ENCODE peak calls at places on chromosomes 2 and 18, in four cellular contexts. A is tibial artery, C is fibroblast of villous mesenchyme, W is GM12864. Y is an unnamed sample.

GRCh38 chr2:11187083-11187619 is 31.9 kb downstream of the SLC66A3 start:
- DNase-seq in C (peak), A (no peak), W (no peak), Y (no peak)

GRCh38 chr18:70288851-70289328 is at the start of gene SOCS6:
- DNase-seq in C (peak), A (peak), W (peak), Y (peak)

GRCh38 chr2:220696280-220696669 is 875.8 kb downstream of the EPHA4 start:
- DNase-seq in C (no peak), W (no peak), A (no peak), Y (no peak)

GRCh38 chr2:239482801-239483712 is 82.2 kb upstream of the HDAC4 start:
- DNase-seq in A (no peak), C (no peak), W (no peak), Y (no peak)

GRCh38 chr2:181660181-181660580 is 3.3 kb upstream of the CERKL start:
- DNase-seq in W (no peak), C (no peak), A (no peak), Y (no peak)

GRCh38 chr2:177817300-177817699 is 255.3 kb downstream of the PDE11A start:
- DNase-seq in C (no peak), W (no peak), A (no peak), Y (no peak)

GRCh38 chr2:68284896-68285295 is 32.6 kb upstream of the PPP3R1 start:
- DNase-seq in C (peak), A (peak), W (no peak), Y (no peak)

GRCh38 chr2:43218550-43219382 is 7.6 kb downstream of the ZFP36L2 start:
- DNase-seq in W (peak), A (peak), C (peak), Y (peak)

GRCh38 chr2:127061377-127062273 is 45.3 kb downstream of the BIN1 start:
- DNase-seq in W (no peak), A (no peak), C (peak), Y (no peak)

GRCh38 chr2:75466708-75467311 is 93.9 kb downstream of the EVA1A start:
- DNase-seq in A (no peak), W (no peak), C (peak), Y (peak)

GRCh38 chr2:65369574-65369973 is 62.8 kb downstream of the SPRED2 start:
- DNase-seq in W (no peak), C (no peak), A (no peak), Y (no peak)

GRCh38 chr2:55862269-55862668 is 61.3 kb downstream of the EFEMP1 start:
- DNase-seq in A (peak), W (no peak), C (peak), Y (no peak)

GRCh38 chr2:99572380-99572779 is 82.6 kb upstream of the REV1 start:
- DNase-seq in C (peak), W (no peak), A (peak), Y (no peak)

GRCh38 chr2:181178823-181179412 is 198.5 kb downstream of the UBE2E3 start:
- DNase-seq in A (no peak), W (no peak), C (no peak), Y (no peak)

GRCh38 chr2:148282201-148282600 is 261.3 kb downstream of the MBD5 start:
- DNase-seq in W (no peak), A (no peak), C (no peak), Y (no peak)

GRCh38 chr2:11079131-11079824 is 76.0 kb upstream of the SLC66A3 start:
- DNase-seq in C (no peak), A (no peak), W (no peak), Y (no peak)

GRCh38 chr18:47175283-47175894 is 775 bp downstream of the IER3IP1 start:
- DNase-seq in C (no peak), W (no peak), A (peak), Y (no peak)

GRCh38 chr2:23430263-23430662 is 45.3 kb downstream of the KLHL29 start:
- DNase-seq in C (peak), A (no peak), W (no peak), Y (no peak)

GRCh38 chr18:58186258-58186948 is 142.4 kb downstream of the NEDD4L start:
- DNase-seq in A (no peak), W (no peak), C (peak), Y (no peak)

GRCh38 chr18:78751664-78752063 is 228.0 kb upstream of the SALL3 start:
- DNase-seq in C (no peak), A (no peak), W (no peak), Y (no peak)

GRCh38 chr2:17518212-17519154 is at the start of gene RAD51AP2:
- DNase-seq in A (peak), W (peak), C (peak), Y (peak)

GRCh38 chr2:134212726-134213125 is 41.1 kb upstream of the MGAT5 start:
- DNase-seq in A (no peak), C (no peak), W (no peak), Y (no peak)

GRCh38 chr18:74899554-74899953 is 301.9 kb downstream of the ZNF407 start:
- DNase-seq in W (no peak), C (no peak), A (peak), Y (no peak)

GRCh38 chr2:110126926-110127325 is 11.3 kb upstream of the MALL start:
- DNase-seq in W (no peak), C (no peak), A (no peak), Y (no peak)

GRCh38 chr2:11102956-11103860 is 52.1 kb upstream of the SLC66A3 start:
- DNase-seq in W (no peak), C (no peak), A (no peak), Y (no peak)

GRCh38 chr2:184879671-184880070 is 281.3 kb downstream of the ZNF804A start:
- DNase-seq in A (no peak), C (no peak), W (no peak), Y (no peak)

GRCh38 chr2:31008571-31009114 is 129.6 kb downstream of the GALNT14 start:
- DNase-seq in C (no peak), A (no peak), W (no peak), Y (no peak)

GRCh38 chr2:218658671-218659257 is 659 bp downstream of the ZNF142 start:
- DNase-seq in W (peak), A (no peak), C (peak), Y (peak)

GRCh38 chr18:45254683-45255082 is 360.6 kb upstream of the SLC14A2 start:
- DNase-seq in C (no peak), A (peak), W (no peak), Y (no peak)

GRCh38 chr18:48084041-48084757 is 153.7 kb upstream of the SMAD2 start:
- DNase-seq in C (no peak), W (no peak), A (no peak), Y (no peak)

GRCh38 chr18:48868468-48869466 is 82.0 kb downstream of the SMAD7 start:
- DNase-seq in W (peak), C (peak), A (no peak), Y (peak)

GRCh38 chr2:137886432-137886831 is 77.8 kb upstream of the HNMT start:
- DNase-seq in A (no peak), W (no peak), C (no peak), Y (no peak)

GRCh38 chr2:217996345-217996744 is 6.5 kb downstream of the TNS1 start:
- DNase-seq in W (no peak), A (peak), C (peak), Y (no peak)

GRCh38 chr2:107324166-107324565 is 438.2 kb upstream of the ST6GAL2 start:
- DNase-seq in A (no peak), W (no peak), C (no peak), Y (no peak)

GRCh38 chr2:237471457-237472186 is 15.4 kb upstream of the MLPH start:
- DNase-seq in A (no peak), C (peak), W (no peak), Y (peak)

GRCh38 chr2:235263205-235264120 is 230.4 kb upstream of the AGAP1 start:
- DNase-seq in C (peak), A (peak), W (no peak), Y (no peak)

GRCh38 chr2:235262750-235263149 is 231.1 kb upstream of the AGAP1 start:
- DNase-seq in W (no peak), A (no peak), C (no peak), Y (no peak)

GRCh38 chr2:235255716-235256115 is 238.1 kb upstream of the AGAP1 start:
- DNase-seq in A (no peak), C (peak), W (no peak), Y (no peak)

DNA sequence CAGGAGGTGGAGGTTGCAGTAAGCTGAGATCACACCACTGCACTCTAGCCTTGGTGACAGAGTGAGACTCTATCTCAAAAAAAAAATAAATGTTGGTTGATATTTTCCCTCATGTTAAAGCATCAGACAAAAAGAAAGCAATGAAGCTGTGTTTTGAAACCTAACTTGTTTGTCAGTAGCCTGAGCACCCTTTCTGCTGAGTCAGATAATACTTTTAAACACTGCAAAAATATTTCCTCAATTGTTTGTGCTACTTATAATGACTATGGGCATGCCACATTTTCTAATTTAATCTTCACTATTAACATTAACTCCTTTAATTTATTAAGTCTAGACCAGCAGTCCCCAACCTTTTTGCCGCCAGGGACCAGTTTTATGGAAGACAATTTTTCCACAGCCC is 236.3 kb upstream of the AGAP1 start:
- DNase-seq in W (no peak), A (no peak), C (no peak), Y (no peak)
- TF ChIP-seq CTCF in W (no peak), A (no peak), C (no peak), Y (no peak)

DNA sequence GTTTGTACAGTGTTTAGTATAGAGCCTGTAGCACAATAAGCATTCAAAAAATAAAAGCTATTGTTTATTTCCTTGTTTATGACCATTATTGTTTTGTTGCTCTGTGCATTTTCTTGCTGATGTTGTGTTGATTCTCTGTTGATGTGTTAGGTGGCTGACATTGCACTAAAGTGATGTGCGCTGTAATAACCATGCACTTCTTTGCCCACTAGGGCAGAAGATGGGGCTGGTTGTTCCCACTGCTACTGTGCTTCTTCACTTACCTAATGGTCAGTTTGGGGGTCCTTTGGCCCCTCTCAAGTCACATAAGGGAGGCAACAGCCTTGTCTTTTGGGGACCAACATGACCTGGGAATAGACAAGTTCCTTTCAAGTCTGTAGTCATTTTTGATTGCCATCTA is 6.0 kb downstream of the SCG2 start:
- DNase-seq in W (no peak), C (no peak), A (no peak), Y (no peak)
- TF ChIP-seq CTCF in W (no peak), C (no peak), A (no peak), Y (no peak)

GRCh38 chr2:207166349-207167128 is 791 bp upstream of the KLF7 start:
- DNase-seq in C (peak), W (no peak), A (peak), Y (peak)
- TF ChIP-seq CTCF in C (peak), W (no peak), A (peak), Y (no peak)

GRCh38 chr18:36813753-36814130 is 15.1 kb downstream of the TPGS2 start:
- DNase-seq in A (no peak), W (no peak), C (no peak), Y (no peak)
- TF ChIP-seq CTCF in A (no peak), W (no peak), C (no peak), Y (no peak)